ENCODE peak calls at places on chromosomes 11 and 22, in five cellular contexts. I is RWPE1, W is NCI-H460, G is left cardiac atrium, H is globus pallidus. D is an unnamed sample.

GRCh38 chr11:132036751-132037466 is 666.5 kb downstream of the NTM start:
- DNase-seq in I (no peak), W (no peak), G (no peak), H (no peak), D (no peak)

GRCh38 chr11:77267910-77268309 is 33.6 kb downstream of the GDPD4 start:
- DNase-seq in I (no peak), W (no peak), G (no peak), H (no peak), D (no peak)

GRCh38 chr11:73306977-73307322 is 1.1 kb upstream of the ARHGEF17 start:
- DNase-seq in I (no peak), W (no peak), G (no peak), H (no peak), D (no peak)

GRCh38 chr11:128604723-128605122 is 17.4 kb upstream of the ETS1 start:
- DNase-seq in I (no peak), W (no peak), G (no peak), H (no peak), D (no peak)

GRCh38 chr22:33421859-33422258 is 363.7 kb upstream of the SYN3 start:
- DNase-seq in I (no peak), W (no peak), G (no peak), H (no peak), D (no peak)

GRCh38 chr11:122048401-122048800 is 67.6 kb downstream of the BLID start:
- DNase-seq in I (no peak), W (no peak), G (no peak), H (no peak), D (no peak)

GRCh38 chr22:45450931-45451651 is 37.6 kb downstream of the RIBC2 start:
- DNase-seq in I (no peak), W (no peak), G (no peak), H (no peak), D (peak)

GRCh38 chr11:12270817-12271216 is 106.6 kb upstream of the PARVA start:
- DNase-seq in I (no peak), W (no peak), G (no peak), H (no peak), D (no peak)

GRCh38 chr22:44497218-44497903 is 672 bp downstream of the RTL6 start:
- DNase-seq in I (peak), W (peak), G (peak), H (peak), D (peak)